ENCODE peak calls at places on chromosome 6, in ten cellular contexts. F is WTC11, T is kidney, A is neural crest cell, V is GM12891, Z is GM04504, P is PC-9, O is caudate nucleus, H is ACHN, C is NCI-H774. K is an unnamed sample.

GRCh38 chr6:38573800-38574395 is 65.8 kb downstream of the BTBD9 start:
- DNase-seq in C (no peak), H (no peak), T (no peak), A (no peak), F (no peak), O (no peak), V (no peak), Z (no peak), P (no peak), K (no peak)

GRCh38 chr6:170093658-170094596 is 197.0 kb downstream of the DLL1 start:
- DNase-seq in V (no peak), O (no peak), H (no peak), C (no peak), P (no peak), Z (no peak), F (no peak), A (no peak), T (peak), K (no peak)

GRCh38 chr6:72552938-72553337 is 68.9 kb upstream of the KCNQ5 start:
- DNase-seq in H (no peak), P (no peak), C (no peak), O (no peak), Z (no peak), F (no peak), V (no peak), A (no peak), T (no peak), K (no peak)

GRCh38 chr6:107767637-107768036 is 56.5 kb downstream of the SCML4 start:
- DNase-seq in Z (no peak), O (no peak), V (no peak), T (no peak), P (no peak), H (no peak), C (no peak), A (no peak), F (no peak), K (no peak)

GRCh38 chr6:23532227-23532626 is 593.8 kb upstream of the NRSN1 start:
- DNase-seq in F (no peak), O (no peak), V (no peak), H (no peak), Z (no peak), P (no peak), A (no peak), C (no peak), T (no peak), K (no peak)

GRCh38 chr6:77573843-77574242 is 79.0 kb upstream of the MEI4 start:
- DNase-seq in P (no peak), F (no peak), T (no peak), H (no peak), V (no peak), Z (no peak), O (no peak), A (no peak), C (no peak), K (no peak)

GRCh38 chr6:13908955-13909381 is 15.8 kb upstream of the RNF182 start:
- DNase-seq in T (no peak), C (peak), O (peak), P (peak), Z (peak), H (peak), A (peak), V (peak), F (peak), K (peak)

GRCh38 chr6:147201885-147202515 is 2.2 kb upstream of the STXBP5 start:
- DNase-seq in O (peak), P (peak), V (no peak), F (peak), C (peak), A (no peak), H (peak), Z (no peak), T (no peak), K (no peak)

GRCh38 chr6:42038163-42038562 is 12.2 kb upstream of the TAF8 start:
- DNase-seq in F (no peak), Z (no peak), T (no peak), P (no peak), H (no peak), V (no peak), O (no peak), C (no peak), A (no peak), K (no peak)